ENCODE peak calls at places on chromosomes 1 and 21, in nine cellular contexts. D is H1, V is heart left ventricle, B is GM23338, U is neural progenitor cell, P is OCI-LY7, G is tibial artery, E is left lung, Y is HCT116. C is an unnamed sample.

GRCh38 chr1:15386128-15386824 is 23.4 kb upstream of the EFHD2 start:
- DNase-seq in D (peak; percentile 63), V (no peak), B (peak; percentile 57), U (peak; percentile 74), P (no peak), G (no peak), E (no peak), Y (no peak), C (no peak)

GRCh38 chr1:155210304-155210703 is 1.8 kb downstream of the MTX1 start:
- DNase-seq in D (no peak), V (peak; percentile 4), B (no peak), U (no peak), P (no peak), G (no peak), E (no peak), Y (no peak), C (no peak)

GRCh38 chr1:211813590-211813989 is 17.0 kb downstream of the LPGAT1 start:
- DNase-seq in D (no peak), V (no peak), B (no peak), U (no peak), P (no peak), G (peak; percentile 23), E (no peak), Y (no peak), C (peak; percentile 20)

GRCh38 chr21:46000182-46000730 is 18.7 kb downstream of the COL6A1 start:
- DNase-seq in D (no peak), V (no peak), B (no peak), U (no peak), P (no peak), G (no peak), E (peak; percentile 25), Y (no peak), C (no peak)

GRCh38 chr1:6704746-6705145 is 3.1 kb upstream of the DNAJC11 start:
- DNase-seq in D (no peak), V (no peak), B (no peak), U (no peak), P (no peak), G (no peak), E (no peak), Y (no peak), C (no peak)

GRCh38 chr1:174954686-174955669 is 44.8 kb upstream of the CACYBP start:
- DNase-seq in D (no peak), V (no peak), B (no peak), U (no peak), P (peak; percentile 49), G (no peak), E (no peak), Y (no peak), C (no peak)

GRCh38 chr1:9653783-9654517 is 2.4 kb downstream of the PIK3CD start:
- DNase-seq in D (no peak), V (no peak), B (no peak), U (no peak), P (peak; percentile 16), G (no peak), E (no peak), Y (no peak), C (no peak)

GRCh38 chr1:22104074-22104473 is 38.8 kb downstream of the WNT4 start:
- DNase-seq in D (no peak), V (no peak), B (no peak), U (no peak), P (no peak), G (no peak), E (no peak), Y (no peak), C (no peak)

GRCh38 chr1:84726593-84727275 is 36.5 kb upstream of the SSX2IP start:
- DNase-seq in D (no peak), V (no peak), B (no peak), U (no peak), P (no peak), G (no peak), E (no peak), Y (no peak), C (no peak)

GRCh38 chr1:38941527-38942019 is at the start of gene RHBDL2:
- DNase-seq in D (peak; percentile 60), V (peak; percentile 78), B (peak; percentile 32), U (peak; percentile 25), P (no peak), G (peak; percentile 22), E (peak; percentile 76), Y (no peak), C (peak; percentile 80)

GRCh38 chr1:7695181-7696117 is 75.6 kb upstream of the VAMP3 start:
- DNase-seq in D (no peak), V (no peak), B (no peak), U (no peak), P (no peak), G (no peak), E (no peak), Y (no peak), C (no peak)

GRCh38 chr1:20634594-20635084 is 1.4 kb downstream of the PINK1 start:
- DNase-seq in D (peak; percentile 55), V (no peak), B (peak; percentile 81), U (peak; percentile 81), P (no peak), G (no peak), E (peak; percentile 67), Y (no peak), C (peak; percentile 63)

GRCh38 chr1:95252422-95252821 is 18.4 kb downstream of the RWDD3 start:
- DNase-seq in D (no peak), V (no peak), B (no peak), U (no peak), P (no peak), G (no peak), E (no peak), Y (no peak), C (no peak)

GRCh38 chr1:43912607-43913006 is 21.0 kb upstream of the ARTN start:
- DNase-seq in D (no peak), V (no peak), B (peak; percentile 80), U (peak; percentile 46), P (no peak), G (no peak), E (no peak), Y (no peak), C (peak; percentile 83)

GRCh38 chr1:219379691-219380090 is 206.0 kb downstream of the LYPLAL1 start:
- DNase-seq in D (no peak), V (no peak), B (no peak), U (no peak), P (no peak), G (no peak), E (no peak), Y (no peak), C (no peak)

GRCh38 chr1:109266965-109267364 is 16.0 kb downstream of the PSRC1 start:
- DNase-seq in D (no peak), V (no peak), B (no peak), U (no peak), P (no peak), G (no peak), E (no peak), Y (no peak), C (no peak)

GRCh38 chr1:8422439-8423133 is 104.7 kb downstream of the SLC45A1 start:
- DNase-seq in D (no peak), V (no peak), B (peak; percentile 35), U (peak; percentile 61), P (peak; percentile 36), G (peak; percentile 37), E (no peak), Y (no peak), C (peak; percentile 30)

GRCh38 chr1:240808381-240808780 is 196.4 kb upstream of the GREM2 start:
- DNase-seq in D (no peak), V (no peak), B (no peak), U (no peak), P (no peak), G (no peak), E (no peak), Y (no peak), C (no peak)

GRCh38 chr1:213110349-213111300 is 59.6 kb downstream of the RPS6KC1 start:
- DNase-seq in D (no peak), V (no peak), B (no peak), U (peak; percentile 2), P (no peak), G (no peak), E (no peak), Y (no peak), C (no peak)
- H3K27ac ChIP-seq in D (no peak overlapping the region), V (no peak overlapping the region), B (no peak overlapping the region), U (no peak overlapping the region), P (no peak overlapping the region), G (no peak overlapping the region), E (no peak overlapping the region), Y (peak overlapping the region; percentile 0), C (no peak overlapping the region)

DNA sequence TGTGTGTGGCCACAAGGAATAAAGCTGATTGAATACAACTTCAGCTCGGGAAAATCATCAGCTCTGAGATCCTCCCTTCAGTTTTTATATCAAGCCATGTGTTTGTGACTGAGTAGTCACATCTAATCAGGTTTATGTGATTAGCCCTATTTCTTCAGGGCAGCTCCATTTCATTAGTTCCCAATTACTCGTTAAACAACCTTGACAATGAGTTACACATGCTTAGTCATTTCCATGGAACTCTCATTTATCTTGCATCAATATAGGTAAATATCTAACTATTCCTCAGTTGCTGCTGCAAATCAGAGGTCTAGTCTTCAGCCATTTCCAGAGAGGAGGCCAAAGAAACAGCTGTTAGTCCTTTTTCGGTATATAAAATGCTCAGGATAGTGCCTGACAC is 16.3 kb downstream of the CRB1 start:
- DNase-seq in D (no peak), V (no peak), B (no peak), U (no peak), P (no peak), G (no peak), E (no peak), Y (no peak), C (no peak)
- TF ChIP-seq CTCF in D (no peak), V (no peak), B (no peak), U (no peak), P (no peak), G (no peak), E (no peak), Y (no peak), C (no peak)

GRCh38 chr1:88892146-88892877 is 945 bp upstream of the GTF2B start:
- DNase-seq in D (no peak), V (no peak), B (peak; percentile 66), U (no peak), P (peak; percentile 68), G (no peak), E (no peak), Y (peak; percentile 89), C (no peak)
- H3K27ac ChIP-seq in D (no peak overlapping the region), V (peak overlapping the region; percentile 81), B (no peak overlapping the region), U (no peak overlapping the region), P (peak overlapping the region; percentile 63), G (peak overlapping the region; percentile 95), E (peak overlapping the region; percentile 93), Y (peak overlapping the region; percentile 75), C (peak overlapping the region; percentile 87)

DNA sequence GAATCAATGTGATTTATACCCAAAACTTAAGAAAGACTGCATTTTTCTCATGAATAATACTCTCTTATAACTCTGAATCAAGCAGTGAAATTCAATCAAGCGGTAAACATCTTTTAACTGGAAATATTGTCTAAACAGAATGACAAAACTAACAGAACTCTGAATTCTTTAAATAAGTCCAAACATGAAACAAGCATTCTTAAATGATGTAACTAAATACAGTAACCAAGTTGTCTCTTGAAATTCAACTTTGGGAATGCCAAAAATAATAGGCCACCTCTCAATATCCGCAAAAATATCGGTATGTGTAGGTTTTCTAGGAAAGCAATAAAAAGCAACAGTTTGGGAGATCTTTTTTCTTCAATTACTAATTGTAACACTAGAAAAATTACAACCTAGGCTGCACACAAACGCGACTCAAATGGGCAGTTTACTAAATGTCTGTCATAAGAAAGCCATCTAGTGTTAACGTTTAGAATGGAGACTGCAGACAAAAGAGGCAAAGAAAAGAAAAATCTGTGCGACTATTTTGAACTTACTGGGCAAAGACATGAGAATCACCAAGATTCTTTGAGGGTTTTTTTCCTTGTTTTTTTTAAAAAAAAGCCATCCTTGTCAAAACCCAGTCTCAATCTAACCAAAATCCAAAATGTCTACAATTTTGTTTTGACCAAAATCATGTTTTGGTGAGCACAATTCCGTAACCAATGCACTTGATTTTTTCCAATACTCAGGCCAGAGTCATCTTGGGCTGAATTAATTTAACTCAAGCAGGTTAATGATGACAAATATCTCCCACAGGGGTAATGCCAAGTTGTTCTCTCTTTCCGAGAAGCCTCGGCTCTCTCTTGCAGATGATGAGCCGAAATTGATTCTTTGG is 1.4 kb downstream of the SIPA1L2 start:
- DNase-seq in D (no peak), V (no peak), B (no peak), U (peak; percentile 27), P (peak; percentile 66), G (no peak), E (no peak), Y (no peak), C (no peak)
- TF ChIP-seq CTCF in D (no peak), V (no peak), B (no peak), U (peak; percentile 33), P (peak; percentile 73), G (peak; percentile 25), E (peak; percentile 39), Y (no peak), C (peak; percentile 58)